ENCODE peak calls at places on chromosomes 11 and 22, in four cellular contexts. Y, F, L and Q are unnamed samples.
A peak's percentile ranks its signal among the peaks of the same experiment; 100 is the strongest.

GRCh38 chr22:24101966-24102365 is 79.3 kb upstream of the SUSD2 start:
- DNase-seq in Y (no peak), F (no peak), L (no peak), Q (no peak)

GRCh38 chr11:83827940-83828554 is 541.9 kb upstream of the CCDC90B start:
- DNase-seq in Y (no peak), F (peak; percentile 13), L (no peak), Q (no peak)

GRCh38 chr11:70532066-70532440 is 133.7 kb downstream of the CTTN start:
- DNase-seq in Y (no peak), F (no peak), L (no peak), Q (no peak)

GRCh38 chr11:47369676-47370075 is 8.7 kb downstream of the SPI1 start:
- DNase-seq in Y (no peak), F (no peak), L (no peak), Q (no peak)

GRCh38 chr11:16169541-16169940 is 186.8 kb downstream of the SOX6 start:
- DNase-seq in Y (no peak), F (no peak), L (no peak), Q (no peak)

GRCh38 chr11:129023968-129024676 is 81.5 kb upstream of the TP53AIP1 start:
- DNase-seq in Y (no peak), F (peak; percentile 78), L (no peak), Q (no peak)

GRCh38 chr22:28894320-28894719 is 10.9 kb downstream of the ZNRF3 start:
- DNase-seq in Y (no peak), F (no peak), L (no peak), Q (no peak)

GRCh38 chr11:73267122-73267846 is 4.9 kb upstream of the P2RY6 start:
- DNase-seq in Y (no peak), F (no peak), L (no peak), Q (no peak)

GRCh38 chr11:108221981-108222685 is at the start of gene NPAT:
- DNase-seq in Y (no peak), F (no peak), L (no peak), Q (peak; percentile 15)

GRCh38 chr11:115391598-115391997 is 112.6 kb downstream of the CADM1 start:
- DNase-seq in Y (no peak), F (no peak), L (no peak), Q (no peak)

GRCh38 chr11:113163291-113164030 is 150.9 kb upstream of the TTC12 start:
- DNase-seq in Y (no peak), F (no peak), L (no peak), Q (no peak)

GRCh38 chr22:19871845-19872778 is 17.4 kb upstream of the GNB1L start:
- DNase-seq in Y (peak; percentile 12), F (no peak), L (no peak), Q (no peak)

GRCh38 chr22:40329466-40329865 is 16.8 kb upstream of the ADSL start:
- DNase-seq in Y (no peak), F (no peak), L (no peak), Q (no peak)

GRCh38 chr11:121337740-121338272 is 45.2 kb downstream of the SC5D start:
- DNase-seq in Y (no peak), F (no peak), L (no peak), Q (no peak)

GRCh38 chr22:44427506-44428470 is 70.2 kb downstream of the RTL6 start:
- DNase-seq in Y (no peak), F (no peak), L (no peak), Q (no peak)

GRCh38 chr11:8356731-8357504 is 93.2 kb upstream of the LMO1 start:
- DNase-seq in Y (no peak), F (no peak), L (no peak), Q (no peak)

GRCh38 chr11:126886636-126887035 is 113.9 kb downstream of the KIRREL3 start:
- DNase-seq in Y (no peak), F (no peak), L (no peak), Q (no peak)

GRCh38 chr11:74839971-74840370 is 91.3 kb downstream of the RNF169 start:
- DNase-seq in Y (no peak), F (no peak), L (no peak), Q (no peak)